ENCODE peak calls at places on chromosomes 1 and 21, in ten cellular contexts. B is neuronal stem cell; K is heart right ventricle; I is neural progenitor cell; J is HCT116; R is PC-9; P is AG04450; W is foreskin keratinocyte; H is pancreas; N is CD8-positive, alpha-beta memory T cell. D is an unnamed sample.
A peak's percentile ranks its signal among the peaks of the same experiment; 100 is the strongest.

GRCh38 chr1:180343931-180344406 is 113.9 kb downstream of the LHX4 start:
- DNase-seq in B (no peak), K (no peak), I (no peak), J (no peak), R (no peak), P (no peak), W (peak; percentile 51), H (no peak), N (no peak), D (no peak)

GRCh38 chr1:201530741-201531521 is 8.0 kb upstream of the NAV1 start:
- DNase-seq in B (peak; percentile 65), K (peak; percentile 90), I (peak; percentile 83), J (peak; percentile 45), R (peak; percentile 48), P (no peak), W (peak; percentile 64), H (peak; percentile 82), N (no peak), D (no peak)

GRCh38 chr1:180143359-180143758 is 11.3 kb upstream of the QSOX1 start:
- DNase-seq in B (no peak), K (no peak), I (no peak), J (no peak), R (no peak), P (no peak), W (peak; percentile 85), H (no peak), N (no peak), D (no peak)

GRCh38 chr1:52636701-52637695 is 4.0 kb downstream of the SHISAL2A start:
- DNase-seq in B (no peak), K (no peak), I (peak; percentile 14), J (no peak), R (no peak), P (no peak), W (peak; percentile 54), H (no peak), N (peak; percentile 90), D (no peak)

GRCh38 chr1:235006816-235007215 is 121.8 kb downstream of the TOMM20 start:
- DNase-seq in B (no peak), K (no peak), I (no peak), J (no peak), R (no peak), P (no peak), W (no peak), H (no peak), N (no peak), D (no peak)

GRCh38 chr1:162299018-162299417 is 77.6 kb downstream of the SPATA46 start:
- DNase-seq in B (no peak), K (no peak), I (no peak), J (no peak), R (no peak), P (no peak), W (no peak), H (no peak), N (no peak), D (no peak)

GRCh38 chr1:115978292-115978941 is 2.1 kb downstream of the SLC22A15 start:
- DNase-seq in B (no peak), K (no peak), I (no peak), J (no peak), R (no peak), P (no peak), W (no peak), H (no peak), N (no peak), D (no peak)

GRCh38 chr1:219626865-219627264 is 14.0 kb upstream of the ZC3H11B start:
- DNase-seq in B (no peak), K (no peak), I (no peak), J (no peak), R (no peak), P (no peak), W (no peak), H (no peak), N (no peak), D (no peak)

GRCh38 chr1:62238507-62238906 is 43.9 kb downstream of the L1TD1 start:
- DNase-seq in B (no peak), K (no peak), I (no peak), J (no peak), R (no peak), P (no peak), W (no peak), H (no peak), N (no peak), D (no peak)

GRCh38 chr1:62240651-62241050 is 46.0 kb downstream of the L1TD1 start:
- DNase-seq in B (no peak), K (no peak), I (no peak), J (no peak), R (no peak), P (no peak), W (no peak), H (no peak), N (no peak), D (no peak)

GRCh38 chr1:62237950-62238374 is 43.3 kb downstream of the L1TD1 start:
- DNase-seq in B (peak; percentile 18), K (no peak), I (peak; percentile 10), J (no peak), R (peak; percentile 76), P (no peak), W (no peak), H (no peak), N (no peak), D (no peak)

GRCh38 chr1:62245201-62245600 is 50.6 kb downstream of the L1TD1 start:
- DNase-seq in B (no peak), K (no peak), I (no peak), J (no peak), R (no peak), P (no peak), W (peak; percentile 57), H (no peak), N (no peak), D (no peak)

GRCh38 chr1:62241357-62242131 is 46.9 kb downstream of the L1TD1 start:
- DNase-seq in B (no peak), K (no peak), I (no peak), J (no peak), R (peak; percentile 57), P (no peak), W (no peak), H (peak; percentile 73), N (no peak), D (no peak)
- H3K27ac ChIP-seq in B (no peak overlapping the region), K (no peak overlapping the region), I (no peak overlapping the region), J (no peak overlapping the region), R (no peak overlapping the region), P (no peak overlapping the region), W (no peak overlapping the region), H (no peak overlapping the region), N (no peak overlapping the region), D (no peak overlapping the region)

GRCh38 chr1:61133048-61134019 is 51.0 kb downstream of the NFIA start:
- DNase-seq in B (no peak), K (no peak), I (no peak), J (no peak), R (peak; percentile 80), P (no peak), W (no peak), H (no peak), N (no peak), D (no peak)
- H3K27ac ChIP-seq in B (no peak overlapping the region), K (peak overlapping the region; percentile 66), I (peak overlapping the region; percentile 7), J (no peak overlapping the region), R (peak overlapping the region; percentile 65), P (no peak overlapping the region), W (no peak overlapping the region), H (peak overlapping the region; percentile 47), N (no peak overlapping the region), D (peak overlapping the region; percentile 92)

DNA sequence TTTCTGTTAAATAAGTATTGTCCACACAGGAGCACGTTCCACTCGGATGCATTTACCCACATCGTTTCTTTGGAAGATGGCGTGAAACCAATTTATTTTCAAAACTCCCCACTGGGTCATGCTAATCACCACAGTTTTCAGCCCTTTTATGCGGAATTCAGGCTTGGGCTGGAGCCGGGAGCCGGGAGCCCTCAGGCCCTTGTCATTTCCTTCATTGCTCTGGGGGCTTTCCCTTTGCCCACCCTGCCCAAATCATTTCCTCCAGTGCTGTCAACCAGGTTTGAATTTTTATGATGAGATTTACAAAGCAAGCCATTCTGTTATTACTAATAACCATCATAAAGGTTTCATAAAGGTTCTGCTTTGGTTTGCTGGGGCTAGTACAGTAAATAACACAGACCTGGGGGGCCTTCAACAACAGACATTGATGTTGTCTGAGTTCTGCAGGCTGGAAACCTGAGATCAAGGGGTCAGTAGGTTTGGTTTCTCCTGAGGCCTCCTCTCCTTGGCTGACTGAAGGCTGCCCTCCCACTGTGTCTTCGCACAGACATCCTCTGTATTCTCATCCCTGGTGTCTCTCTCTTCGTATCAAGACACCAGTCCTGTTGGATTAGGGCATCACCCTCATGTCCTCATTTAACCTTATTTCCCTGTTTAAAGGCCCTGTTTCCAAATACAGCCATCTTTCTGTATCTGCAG is 37.1 kb downstream of the HUNK start:
- DNase-seq in B (no peak), K (no peak), I (peak; percentile 42), J (no peak), R (no peak), P (no peak), W (no peak), H (no peak), N (no peak), D (no peak)
- H3K27ac ChIP-seq in B (peak overlapping the region; percentile 86), K (no peak overlapping the region), I (peak overlapping the region; percentile 26), J (no peak overlapping the region), R (no peak overlapping the region), P (no peak overlapping the region), W (no peak overlapping the region), H (no peak overlapping the region), N (no peak overlapping the region), D (no peak overlapping the region)

GRCh38 chr1:2251363-2251762 is 23.2 kb downstream of the SKI start:
- DNase-seq in B (no peak), K (no peak), I (no peak), J (no peak), R (no peak), P (no peak), W (no peak), H (no peak), N (no peak), D (no peak)

GRCh38 chr1:2253036-2253796 is 25.1 kb downstream of the SKI start:
- DNase-seq in B (no peak), K (no peak), I (no peak), J (no peak), R (no peak), P (no peak), W (no peak), H (no peak), N (no peak), D (no peak)

GRCh38 chr1:2250721-2251281 is 22.7 kb downstream of the SKI start:
- DNase-seq in B (no peak), K (no peak), I (no peak), J (no peak), R (no peak), P (no peak), W (no peak), H (peak; percentile 58), N (no peak), D (no peak)

GRCh38 chr1:2252423-2252822 is 24.3 kb downstream of the SKI start:
- DNase-seq in B (no peak), K (no peak), I (no peak), J (no peak), R (no peak), P (no peak), W (no peak), H (no peak), N (no peak), D (no peak)

GRCh38 chr1:2251786-2252185 is 23.7 kb downstream of the SKI start:
- DNase-seq in B (no peak), K (peak; percentile 74), I (no peak), J (no peak), R (no peak), P (no peak), W (no peak), H (peak; percentile 70), N (no peak), D (no peak)
- H3K27ac ChIP-seq in B (no peak overlapping the region), K (no peak overlapping the region), I (no peak overlapping the region), J (no peak overlapping the region), R (no peak overlapping the region), P (no peak overlapping the region), W (no peak overlapping the region), H (no peak overlapping the region), N (no peak overlapping the region), D (no peak overlapping the region)

D was measured in epithelial cell of prostate.